ENCODE peak calls at places on chromosome 22, in nine cellular contexts. One of them, this sample, is unnamed.

GRCh38 chr22:37454857-37455686 is 27.8 kb upstream of the ELFN2 start:
- DNase-seq in EH: peak
- DNase-seq in tibial nerve: no peak
- DNase-seq in iris pigment epithelial cell: peak
- DNase-seq in activated CD8-positive, alpha-beta T cell treated with anti-CD3 and anti-CD28 coated beads, Interleukin-2, amount 10 ng/mL, durations not matched to agents 7 days and 5 days: no peak
- DNase-seq in lower leg skin: no peak
- DNase-seq in stimulated activated CD8-positive, alpha-beta memory T cell treated with anti-CD3 and anti-CD28 coated beads, Interleukin-7, amount 100 ng/mL, for 1 hour: no peak
- DNase-seq in SW 1271: no peak
- DNase-seq in epithelial cell of esophagus: peak
- DNase-seq in this sample: peak

GRCh38 chr22:26592368-26593015 is 2.6 kb upstream of the TPST2 start:
- DNase-seq in iris pigment epithelial cell: no peak
- DNase-seq in SW 1271: no peak
- DNase-seq in activated CD8-positive, alpha-beta T cell treated with anti-CD3 and anti-CD28 coated beads, Interleukin-2, amount 10 ng/mL, durations not matched to agents 7 days and 5 days: peak
- DNase-seq in epithelial cell of esophagus: peak
- DNase-seq in stimulated activated CD8-positive, alpha-beta memory T cell treated with anti-CD3 and anti-CD28 coated beads, Interleukin-7, amount 100 ng/mL, for 1 hour: no peak
- DNase-seq in EH: no peak
- DNase-seq in tibial nerve: no peak
- DNase-seq in lower leg skin: no peak
- DNase-seq in this sample: no peak

GRCh38 chr22:31340360-31340759 is 5.8 kb downstream of the PATZ1 start:
- DNase-seq in stimulated activated CD8-positive, alpha-beta memory T cell treated with anti-CD3 and anti-CD28 coated beads, Interleukin-7, amount 100 ng/mL, for 1 hour: no peak
- DNase-seq in tibial nerve: no peak
- DNase-seq in SW 1271: no peak
- DNase-seq in epithelial cell of esophagus: no peak
- DNase-seq in EH: no peak
- DNase-seq in activated CD8-positive, alpha-beta T cell treated with anti-CD3 and anti-CD28 coated beads, Interleukin-2, amount 10 ng/mL, durations not matched to agents 7 days and 5 days: no peak
- DNase-seq in iris pigment epithelial cell: no peak
- DNase-seq in lower leg skin: no peak
- DNase-seq in this sample: no peak

GRCh38 chr22:47374273-47374771 is 611.9 kb downstream of the TBC1D22A start:
- DNase-seq in iris pigment epithelial cell: no peak
- DNase-seq in EH: no peak
- DNase-seq in stimulated activated CD8-positive, alpha-beta memory T cell treated with anti-CD3 and anti-CD28 coated beads, Interleukin-7, amount 100 ng/mL, for 1 hour: no peak
- DNase-seq in SW 1271: no peak
- DNase-seq in activated CD8-positive, alpha-beta T cell treated with anti-CD3 and anti-CD28 coated beads, Interleukin-2, amount 10 ng/mL, durations not matched to agents 7 days and 5 days: no peak
- DNase-seq in lower leg skin: peak
- DNase-seq in epithelial cell of esophagus: no peak
- DNase-seq in tibial nerve: no peak
- DNase-seq in this sample: no peak

GRCh38 chr22:19877626-19878339 is 23.1 kb upstream of the GNB1L start:
- DNase-seq in SW 1271: no peak
- DNase-seq in stimulated activated CD8-positive, alpha-beta memory T cell treated with anti-CD3 and anti-CD28 coated beads, Interleukin-7, amount 100 ng/mL, for 1 hour: no peak
- DNase-seq in EH: peak
- DNase-seq in epithelial cell of esophagus: no peak
- DNase-seq in tibial nerve: peak
- DNase-seq in iris pigment epithelial cell: peak
- DNase-seq in lower leg skin: peak
- DNase-seq in activated CD8-positive, alpha-beta T cell treated with anti-CD3 and anti-CD28 coated beads, Interleukin-2, amount 10 ng/mL, durations not matched to agents 7 days and 5 days: no peak
- DNase-seq in this sample: no peak

GRCh38 chr22:47161631-47162030 is 399.2 kb downstream of the TBC1D22A start:
- DNase-seq in SW 1271: no peak
- DNase-seq in stimulated activated CD8-positive, alpha-beta memory T cell treated with anti-CD3 and anti-CD28 coated beads, Interleukin-7, amount 100 ng/mL, for 1 hour: no peak
- DNase-seq in iris pigment epithelial cell: no peak
- DNase-seq in epithelial cell of esophagus: no peak
- DNase-seq in tibial nerve: no peak
- DNase-seq in EH: no peak
- DNase-seq in activated CD8-positive, alpha-beta T cell treated with anti-CD3 and anti-CD28 coated beads, Interleukin-2, amount 10 ng/mL, durations not matched to agents 7 days and 5 days: no peak
- DNase-seq in lower leg skin: peak
- DNase-seq in this sample: no peak

GRCh38 chr22:38175206-38176118 is 6.2 kb downstream of the PLA2G6 start:
- DNase-seq in EH: no peak
- DNase-seq in lower leg skin: no peak
- DNase-seq in stimulated activated CD8-positive, alpha-beta memory T cell treated with anti-CD3 and anti-CD28 coated beads, Interleukin-7, amount 100 ng/mL, for 1 hour: no peak
- DNase-seq in iris pigment epithelial cell: no peak
- DNase-seq in activated CD8-positive, alpha-beta T cell treated with anti-CD3 and anti-CD28 coated beads, Interleukin-2, amount 10 ng/mL, durations not matched to agents 7 days and 5 days: no peak
- DNase-seq in tibial nerve: no peak
- DNase-seq in epithelial cell of esophagus: no peak
- DNase-seq in SW 1271: no peak
- DNase-seq in this sample: no peak

GRCh38 chr22:38219644-38220043 is 17.9 kb downstream of the MAFF start:
- DNase-seq in EH: no peak
- DNase-seq in iris pigment epithelial cell: no peak
- DNase-seq in stimulated activated CD8-positive, alpha-beta memory T cell treated with anti-CD3 and anti-CD28 coated beads, Interleukin-7, amount 100 ng/mL, for 1 hour: no peak
- DNase-seq in activated CD8-positive, alpha-beta T cell treated with anti-CD3 and anti-CD28 coated beads, Interleukin-2, amount 10 ng/mL, durations not matched to agents 7 days and 5 days: no peak
- DNase-seq in SW 1271: no peak
- DNase-seq in epithelial cell of esophagus: no peak
- DNase-seq in lower leg skin: no peak
- DNase-seq in tibial nerve: no peak
- DNase-seq in this sample: peak

GRCh38 chr22:37650463-37651136 is 7.9 kb upstream of the PDXP start:
- DNase-seq in tibial nerve: no peak
- DNase-seq in EH: no peak
- DNase-seq in activated CD8-positive, alpha-beta T cell treated with anti-CD3 and anti-CD28 coated beads, Interleukin-2, amount 10 ng/mL, durations not matched to agents 7 days and 5 days: no peak
- DNase-seq in iris pigment epithelial cell: no peak
- DNase-seq in stimulated activated CD8-positive, alpha-beta memory T cell treated with anti-CD3 and anti-CD28 coated beads, Interleukin-7, amount 100 ng/mL, for 1 hour: no peak
- DNase-seq in epithelial cell of esophagus: no peak
- DNase-seq in SW 1271: no peak
- DNase-seq in lower leg skin: no peak
- DNase-seq in this sample: no peak

GRCh38 chr22:40239345-40239683 is 61.6 kb downstream of the TNRC6B start:
- DNase-seq in iris pigment epithelial cell: no peak
- DNase-seq in tibial nerve: no peak
- DNase-seq in stimulated activated CD8-positive, alpha-beta memory T cell treated with anti-CD3 and anti-CD28 coated beads, Interleukin-7, amount 100 ng/mL, for 1 hour: no peak
- DNase-seq in activated CD8-positive, alpha-beta T cell treated with anti-CD3 and anti-CD28 coated beads, Interleukin-2, amount 10 ng/mL, durations not matched to agents 7 days and 5 days: no peak
- DNase-seq in SW 1271: no peak
- DNase-seq in epithelial cell of esophagus: no peak
- DNase-seq in EH: no peak
- DNase-seq in lower leg skin: no peak
- DNase-seq in this sample: no peak

GRCh38 chr22:41562461-41562860 is 1.7 kb downstream of the CSDC2 start:
- DNase-seq in epithelial cell of esophagus: no peak
- DNase-seq in activated CD8-positive, alpha-beta T cell treated with anti-CD3 and anti-CD28 coated beads, Interleukin-2, amount 10 ng/mL, durations not matched to agents 7 days and 5 days: no peak
- DNase-seq in SW 1271: no peak
- DNase-seq in tibial nerve: no peak
- DNase-seq in EH: no peak
- DNase-seq in lower leg skin: no peak
- DNase-seq in stimulated activated CD8-positive, alpha-beta memory T cell treated with anti-CD3 and anti-CD28 coated beads, Interleukin-7, amount 100 ng/mL, for 1 hour: no peak
- DNase-seq in iris pigment epithelial cell: no peak
- DNase-seq in this sample: no peak

GRCh38 chr22:36580846-36581245 is 51.9 kb upstream of the EIF3D start:
- DNase-seq in tibial nerve: no peak
- DNase-seq in iris pigment epithelial cell: no peak
- DNase-seq in EH: no peak
- DNase-seq in SW 1271: no peak
- DNase-seq in activated CD8-positive, alpha-beta T cell treated with anti-CD3 and anti-CD28 coated beads, Interleukin-2, amount 10 ng/mL, durations not matched to agents 7 days and 5 days: no peak
- DNase-seq in epithelial cell of esophagus: no peak
- DNase-seq in lower leg skin: no peak
- DNase-seq in stimulated activated CD8-positive, alpha-beta memory T cell treated with anti-CD3 and anti-CD28 coated beads, Interleukin-7, amount 100 ng/mL, for 1 hour: no peak
- DNase-seq in this sample: peak

GRCh38 chr22:17109976-17110375 is 11.2 kb downstream of the TMEM121B start:
- DNase-seq in tibial nerve: no peak
- DNase-seq in stimulated activated CD8-positive, alpha-beta memory T cell treated with anti-CD3 and anti-CD28 coated beads, Interleukin-7, amount 100 ng/mL, for 1 hour: no peak
- DNase-seq in iris pigment epithelial cell: no peak
- DNase-seq in activated CD8-positive, alpha-beta T cell treated with anti-CD3 and anti-CD28 coated beads, Interleukin-2, amount 10 ng/mL, durations not matched to agents 7 days and 5 days: no peak
- DNase-seq in SW 1271: no peak
- DNase-seq in epithelial cell of esophagus: no peak
- DNase-seq in EH: no peak
- DNase-seq in lower leg skin: no peak
- DNase-seq in this sample: no peak

GRCh38 chr22:39029227-39029626 is 8.3 kb downstream of the APOBEC3D start:
- DNase-seq in tibial nerve: no peak
- DNase-seq in iris pigment epithelial cell: no peak
- DNase-seq in epithelial cell of esophagus: no peak
- DNase-seq in activated CD8-positive, alpha-beta T cell treated with anti-CD3 and anti-CD28 coated beads, Interleukin-2, amount 10 ng/mL, durations not matched to agents 7 days and 5 days: no peak
- DNase-seq in EH: no peak
- DNase-seq in lower leg skin: no peak
- DNase-seq in stimulated activated CD8-positive, alpha-beta memory T cell treated with anti-CD3 and anti-CD28 coated beads, Interleukin-7, amount 100 ng/mL, for 1 hour: no peak
- DNase-seq in SW 1271: no peak
- DNase-seq in this sample: no peak

GRCh38 chr22:38097557-38098409 is 12.7 kb downstream of the BAIAP2L2 start:
- DNase-seq in SW 1271: no peak
- DNase-seq in lower leg skin: no peak
- DNase-seq in tibial nerve: no peak
- DNase-seq in activated CD8-positive, alpha-beta T cell treated with anti-CD3 and anti-CD28 coated beads, Interleukin-2, amount 10 ng/mL, durations not matched to agents 7 days and 5 days: no peak
- DNase-seq in iris pigment epithelial cell: peak
- DNase-seq in stimulated activated CD8-positive, alpha-beta memory T cell treated with anti-CD3 and anti-CD28 coated beads, Interleukin-7, amount 100 ng/mL, for 1 hour: no peak
- DNase-seq in epithelial cell of esophagus: no peak
- DNase-seq in EH: no peak
- DNase-seq in this sample: peak

GRCh38 chr22:24190566-24191208 is 9.4 kb downstream of the SUSD2 start:
- DNase-seq in activated CD8-positive, alpha-beta T cell treated with anti-CD3 and anti-CD28 coated beads, Interleukin-2, amount 10 ng/mL, durations not matched to agents 7 days and 5 days: no peak
- DNase-seq in stimulated activated CD8-positive, alpha-beta memory T cell treated with anti-CD3 and anti-CD28 coated beads, Interleukin-7, amount 100 ng/mL, for 1 hour: no peak
- DNase-seq in iris pigment epithelial cell: no peak
- DNase-seq in epithelial cell of esophagus: no peak
- DNase-seq in EH: no peak
- DNase-seq in SW 1271: no peak
- DNase-seq in tibial nerve: no peak
- DNase-seq in lower leg skin: peak
- DNase-seq in this sample: no peak

GRCh38 chr22:29158546-29158945 is 47.1 kb upstream of the EMID1 start:
- DNase-seq in lower leg skin: no peak
- DNase-seq in EH: peak
- DNase-seq in iris pigment epithelial cell: no peak
- DNase-seq in stimulated activated CD8-positive, alpha-beta memory T cell treated with anti-CD3 and anti-CD28 coated beads, Interleukin-7, amount 100 ng/mL, for 1 hour: no peak
- DNase-seq in tibial nerve: no peak
- DNase-seq in SW 1271: no peak
- DNase-seq in epithelial cell of esophagus: no peak
- DNase-seq in activated CD8-positive, alpha-beta T cell treated with anti-CD3 and anti-CD28 coated beads, Interleukin-2, amount 10 ng/mL, durations not matched to agents 7 days and 5 days: no peak
- DNase-seq in this sample: no peak

GRCh38 chr22:39243443-39244072 is 1.2 kb downstream of the PDGFB start:
- DNase-seq in activated CD8-positive, alpha-beta T cell treated with anti-CD3 and anti-CD28 coated beads, Interleukin-2, amount 10 ng/mL, durations not matched to agents 7 days and 5 days: no peak
- DNase-seq in lower leg skin: no peak
- DNase-seq in EH: no peak
- DNase-seq in stimulated activated CD8-positive, alpha-beta memory T cell treated with anti-CD3 and anti-CD28 coated beads, Interleukin-7, amount 100 ng/mL, for 1 hour: no peak
- DNase-seq in iris pigment epithelial cell: no peak
- DNase-seq in epithelial cell of esophagus: peak
- DNase-seq in SW 1271: no peak
- DNase-seq in tibial nerve: no peak
- DNase-seq in this sample: peak

GRCh38 chr22:30004689-30005088 is 75.6 kb upstream of the HORMAD2 start:
- DNase-seq in EH: no peak
- DNase-seq in SW 1271: no peak
- DNase-seq in stimulated activated CD8-positive, alpha-beta memory T cell treated with anti-CD3 and anti-CD28 coated beads, Interleukin-7, amount 100 ng/mL, for 1 hour: no peak
- DNase-seq in lower leg skin: no peak
- DNase-seq in iris pigment epithelial cell: no peak
- DNase-seq in tibial nerve: no peak
- DNase-seq in epithelial cell of esophagus: no peak
- DNase-seq in activated CD8-positive, alpha-beta T cell treated with anti-CD3 and anti-CD28 coated beads, Interleukin-2, amount 10 ng/mL, durations not matched to agents 7 days and 5 days: no peak
- DNase-seq in this sample: no peak

GRCh38 chr22:49093192-49093880 is 734.3 kb downstream of the BRD1 start:
- DNase-seq in epithelial cell of esophagus: no peak
- DNase-seq in SW 1271: no peak
- DNase-seq in tibial nerve: no peak
- DNase-seq in activated CD8-positive, alpha-beta T cell treated with anti-CD3 and anti-CD28 coated beads, Interleukin-2, amount 10 ng/mL, durations not matched to agents 7 days and 5 days: no peak
- DNase-seq in lower leg skin: no peak
- DNase-seq in stimulated activated CD8-positive, alpha-beta memory T cell treated with anti-CD3 and anti-CD28 coated beads, Interleukin-7, amount 100 ng/mL, for 1 hour: no peak
- DNase-seq in EH: no peak
- DNase-seq in iris pigment epithelial cell: no peak
- DNase-seq in this sample: no peak

GRCh38 chr22:29883831-29884139 is 811 bp downstream of the MTMR3 start:
- DNase-seq in lower leg skin: no peak
- DNase-seq in activated CD8-positive, alpha-beta T cell treated with anti-CD3 and anti-CD28 coated beads, Interleukin-2, amount 10 ng/mL, durations not matched to agents 7 days and 5 days: no peak
- DNase-seq in epithelial cell of esophagus: peak
- DNase-seq in EH: no peak
- DNase-seq in iris pigment epithelial cell: no peak
- DNase-seq in stimulated activated CD8-positive, alpha-beta memory T cell treated with anti-CD3 and anti-CD28 coated beads, Interleukin-7, amount 100 ng/mL, for 1 hour: no peak
- DNase-seq in SW 1271: no peak
- DNase-seq in tibial nerve: no peak
- DNase-seq in this sample: no peak

GRCh38 chr22:37121887-37122591 is 12.5 kb upstream of the TMPRSS6 start:
- DNase-seq in lower leg skin: peak
- DNase-seq in EH: peak
- DNase-seq in iris pigment epithelial cell: peak
- DNase-seq in stimulated activated CD8-positive, alpha-beta memory T cell treated with anti-CD3 and anti-CD28 coated beads, Interleukin-7, amount 100 ng/mL, for 1 hour: peak
- DNase-seq in activated CD8-positive, alpha-beta T cell treated with anti-CD3 and anti-CD28 coated beads, Interleukin-2, amount 10 ng/mL, durations not matched to agents 7 days and 5 days: peak
- DNase-seq in SW 1271: no peak
- DNase-seq in epithelial cell of esophagus: peak
- DNase-seq in tibial nerve: no peak
- DNase-seq in this sample: peak

GRCh38 chr22:32502346-32502745 is 27.7 kb downstream of the FBXO7 start:
- DNase-seq in tibial nerve: no peak
- DNase-seq in epithelial cell of esophagus: peak
- DNase-seq in lower leg skin: no peak
- DNase-seq in activated CD8-positive, alpha-beta T cell treated with anti-CD3 and anti-CD28 coated beads, Interleukin-2, amount 10 ng/mL, durations not matched to agents 7 days and 5 days: no peak
- DNase-seq in EH: no peak
- DNase-seq in iris pigment epithelial cell: no peak
- DNase-seq in SW 1271: no peak
- DNase-seq in stimulated activated CD8-positive, alpha-beta memory T cell treated with anti-CD3 and anti-CD28 coated beads, Interleukin-7, amount 100 ng/mL, for 1 hour: no peak
- DNase-seq in this sample: no peak